ENCODE peak calls at places on chromosomes 4 and X, in five cellular contexts. L is cardiac muscle cell, G is GF-D8, Q is astrocyte of the cerebellum, C is posterior cingulate gyrus. J is an unnamed sample.

GRCh38 chr4:114226178-114226577 is 246.7 kb upstream of the ARSJ start:
- DNase-seq in L (no peak), Q (no peak), C (no peak), G (no peak), J (no peak)

GRCh38 chrX:44937606-44938005 is 64.6 kb downstream of the KDM6A start:
- DNase-seq in G (no peak), Q (no peak), L (no peak), C (no peak), J (no peak)

GRCh38 chrX:27336466-27337091 is 126.6 kb downstream of the PPP4R3C start:
- DNase-seq in Q (no peak), L (peak; percentile 47), G (no peak), C (peak; percentile 47), J (peak; percentile 48)

GRCh38 chr4:164700471-164700870 is 53.5 kb upstream of the SMIM31 start:
- DNase-seq in C (peak; percentile 29), L (peak; percentile 39), G (no peak), Q (no peak), J (peak; percentile 7)

GRCh38 chr4:100224701-100225100 is 34.4 kb upstream of the DDIT4L start:
- DNase-seq in Q (no peak), L (peak; percentile 29), G (no peak), C (no peak), J (no peak)

GRCh38 chrX:1420371-1420770 is 28.5 kb upstream of the SLC25A6 start:
- DNase-seq in C (no peak), L (no peak), Q (no peak), G (no peak), J (no peak)

GRCh38 chrX:63561425-63561824 is 210.3 kb upstream of the SPIN4 start:
- DNase-seq in L (peak; percentile 7), G (no peak), Q (no peak), C (no peak), J (no peak)

GRCh38 chr4:97496298-97496873 is 646.9 kb downstream of the STPG2 start:
- DNase-seq in Q (peak; percentile 33), G (no peak), C (no peak), L (no peak), J (no peak)

GRCh38 chr4:94523617-94524016 is 71.9 kb downstream of the PDLIM5 start:
- DNase-seq in C (no peak), L (no peak), G (no peak), Q (no peak), J (no peak)

GRCh38 chr4:124459196-124459921 is 253.2 kb downstream of the ANKRD50 start:
- DNase-seq in G (no peak), Q (no peak), L (no peak), C (no peak), J (no peak)

GRCh38 chrX:150225266-150225665 is 137.9 kb upstream of the MAMLD1 start:
- DNase-seq in Q (no peak), G (no peak), L (no peak), C (no peak), J (no peak)

GRCh38 chr4:139624441-139625130 is 41.0 kb upstream of the MGST2 start:
- DNase-seq in C (no peak), L (no peak), Q (no peak), G (no peak), J (no peak)

GRCh38 chr4:108036252-108036651 is 46.6 kb downstream of the HADH start:
- DNase-seq in G (no peak), L (peak; percentile 67), C (no peak), Q (no peak), J (no peak)

GRCh38 chr4:78058591-78059523 is 1.7 kb downstream of the FRAS1 start:
- DNase-seq in C (no peak), L (peak; percentile 77), Q (no peak), G (no peak), J (no peak)

GRCh38 chr4:126468144-126468543 is 1153.4 kb downstream of the FAT4 start:
- DNase-seq in Q (no peak), C (no peak), G (no peak), L (no peak), J (no peak)

GRCh38 chrX:39492495-39493162 is 605.1 kb downstream of the BCOR start:
- DNase-seq in Q (no peak), C (no peak), G (peak; percentile 0), L (no peak), J (peak; percentile 12)

GRCh38 chrX:108704839-108705238 is 31.5 kb downstream of the IRS4 start:
- DNase-seq in L (no peak), G (no peak), Q (no peak), C (no peak), J (no peak)

GRCh38 chr4:126448093-126448820 is 1133.5 kb downstream of the FAT4 start:
- DNase-seq in L (no peak), G (no peak), Q (no peak), C (no peak), J (no peak)

GRCh38 chrX:39336709-39337294 is 535.5 kb downstream of the MID1IP1 start:
- DNase-seq in G (no peak), L (peak; percentile 4), Q (no peak), C (no peak), J (no peak)

GRCh38 chr4:21765810-21766407 is 182.7 kb downstream of the KCNIP4 start:
- DNase-seq in G (no peak), Q (peak; percentile 47), L (peak; percentile 72), C (peak; percentile 42), J (peak; percentile 27)

GRCh38 chr4:108619372-108620100 is 840 bp upstream of the RPL34 start:
- DNase-seq in C (no peak), G (peak; percentile 27), L (peak; percentile 3), Q (no peak), J (peak; percentile 39)

GRCh38 chrX:127947450-127947849 is 104.8 kb downstream of the ACTRT1 start:
- DNase-seq in L (no peak), Q (no peak), C (no peak), G (no peak), J (no peak)

GRCh38 chr4:16418814-16419213 is 192.5 kb upstream of the TAPT1 start:
- DNase-seq in L (no peak), C (no peak), Q (peak; percentile 88), G (no peak), J (no peak)

GRCh38 chr4:55819634-55820033 is at the start of gene EXOC1L:
- DNase-seq in L (peak; percentile 78), G (no peak), C (no peak), Q (peak; percentile 16), J (no peak)

GRCh38 chrX:40153335-40154221 is 55.8 kb upstream of the BCOR start:
- DNase-seq in G (peak; percentile 54), C (no peak), L (peak; percentile 68), Q (no peak), J (peak; percentile 43)

GRCh38 chr4:168263039-168263438 is 55.5 kb downstream of the DDX60 start:
- DNase-seq in Q (no peak), C (no peak), G (no peak), L (no peak), J (no peak)

GRCh38 chrX:84187501-84188319 is at the start of gene RPS6KA6:
- DNase-seq in L (peak; percentile 40), G (no peak), C (no peak), Q (no peak), J (no peak)

GRCh38 chrX:47093248-47093647 is 15.0 kb downstream of the RGN start:
- DNase-seq in L (peak; percentile 39), Q (peak; percentile 8), G (no peak), C (no peak), J (peak; percentile 2)

GRCh38 chr4:31545330-31545729 is 825.2 kb downstream of the PCDH7 start:
- DNase-seq in G (no peak), C (no peak), L (no peak), Q (no peak), J (no peak)

GRCh38 chrX:39497717-39498265 is 600.0 kb downstream of the BCOR start:
- DNase-seq in G (no peak), C (no peak), L (no peak), Q (no peak), J (no peak)

J was measured in AML-193.